ENCODE peak calls at places on chromosomes 5 and 9, in eight cellular contexts. C is EL; O is GM20000; M is cardiac fibroblast; Z is mesenteric fat pad; F is CD4-positive, alpha-beta memory T cell; N is iPS-NIHi11; I is NCI-H2171 treated with DMSO at 0.1 percent for 48 hours. R is an unnamed sample.

GRCh38 chr9:123044556-123044955 is 11.1 kb downstream of the GPR21 start:
- DNase-seq in N (no peak), M (peak), F (no peak), I (no peak), C (peak), Z (no peak), O (no peak), R (no peak)

GRCh38 chr5:52139888-52140580 is 647.7 kb upstream of the ITGA1 start:
- DNase-seq in N (no peak), Z (no peak), F (no peak), M (no peak), I (peak), O (no peak), C (no peak), R (no peak)

GRCh38 chr9:16062542-16063240 is 509.8 kb downstream of the CCDC171 start:
- DNase-seq in M (peak), Z (no peak), C (peak), I (no peak), F (no peak), O (no peak), N (no peak), R (no peak)

GRCh38 chr5:109454726-109455505 is 45.1 kb upstream of the PJA2 start:
- DNase-seq in M (peak), C (peak), Z (no peak), F (no peak), N (no peak), I (no peak), O (no peak), R (peak)

GRCh38 chr5:164090358-164090757 is 584.9 kb downstream of the MAT2B start:
- DNase-seq in F (no peak), M (no peak), C (no peak), N (no peak), I (no peak), Z (no peak), O (no peak), R (no peak)

GRCh38 chr9:129164246-129164930 is 13.7 kb downstream of the IER5L start:
- DNase-seq in I (no peak), F (no peak), Z (no peak), M (peak), N (no peak), O (no peak), C (no peak), R (no peak)

GRCh38 chr9:35776018-35776417 is 15.4 kb upstream of the NPR2 start:
- DNase-seq in C (no peak), M (no peak), O (no peak), N (peak), Z (no peak), I (peak), F (no peak), R (peak)

GRCh38 chr5:179795049-179795862 is 1.5 kb downstream of the LTC4S start:
- DNase-seq in M (peak), C (peak), O (peak), I (peak), N (peak), F (no peak), Z (no peak), R (no peak)

GRCh38 chr5:135608361-135608760 is 29.6 kb upstream of the CXCL14 start:
- DNase-seq in F (no peak), Z (no peak), C (no peak), O (no peak), I (no peak), M (no peak), N (no peak), R (no peak)

GRCh38 chr5:168313596-168314204 is 22.3 kb downstream of the WWC1 start:
- DNase-seq in F (no peak), I (no peak), N (no peak), M (no peak), O (no peak), Z (no peak), C (no peak), R (no peak)

GRCh38 chr5:74810915-74811314 is 43.9 kb downstream of the NSA2 start:
- DNase-seq in N (no peak), Z (no peak), I (no peak), C (peak), F (no peak), M (no peak), O (no peak), R (peak)

GRCh38 chr9:34862043-34862442 is 96.0 kb upstream of the PHF24 start:
- DNase-seq in O (no peak), M (no peak), F (no peak), I (no peak), C (no peak), N (no peak), Z (no peak), R (peak)

GRCh38 chr5:82338731-82339130 is 60.6 kb upstream of the RPS23 start:
- DNase-seq in I (no peak), N (no peak), O (no peak), F (no peak), Z (no peak), C (no peak), M (no peak), R (no peak)

GRCh38 chr5:50302815-50303490 is 138.1 kb downstream of the EMB start:
- DNase-seq in I (no peak), C (peak), Z (no peak), O (no peak), F (no peak), N (no peak), M (peak), R (peak)